ENCODE peak calls at places on chromosomes 3 and 15, in ten cellular contexts. Z is upper lobe of left lung, P is breast epithelium, T is HCT116, J is Peyer's patch, U is body of pancreas, L is IMR-90, B is prostate gland, N is stomach, S is tibial nerve. A is an unnamed sample.

GRCh38 chr3:57158813-57159678 is 6.1 kb downstream of the IL17RD start:
- DNase-seq in Z (no peak), P (no peak), T (peak; percentile 51), J (no peak), U (no peak), L (no peak), B (peak; percentile 22), N (no peak), S (no peak), A (no peak)

GRCh38 chr15:52183562-52184173 is 7.5 kb downstream of the GNB5 start:
- DNase-seq in Z (no peak), P (no peak), T (no peak), J (peak; percentile 56), U (peak; percentile 59), L (peak; percentile 39), B (no peak), N (peak; percentile 34), S (no peak), A (no peak)

GRCh38 chr15:88535100-88535499 is 11.4 kb downstream of the DET1 start:
- DNase-seq in Z (no peak), P (no peak), T (no peak), J (no peak), U (no peak), L (peak; percentile 41), B (no peak), N (no peak), S (no peak), A (no peak)

GRCh38 chr3:152113413-152113812 is 155.3 kb upstream of the MBNL1 start:
- DNase-seq in Z (no peak), P (no peak), T (no peak), J (no peak), U (no peak), L (peak; percentile 26), B (no peak), N (no peak), S (no peak), A (no peak)

GRCh38 chr3:140416686-140417085 is 261.2 kb upstream of the TRIM42 start:
- DNase-seq in Z (no peak), P (no peak), T (no peak), J (no peak), U (no peak), L (no peak), B (no peak), N (no peak), S (no peak), A (no peak)

GRCh38 chr3:134328147-134328591 is 46.1 kb downstream of the AMOTL2 start:
- DNase-seq in Z (no peak), P (no peak), T (peak; percentile 57), J (no peak), U (no peak), L (peak; percentile 93), B (no peak), N (no peak), S (no peak), A (no peak)

GRCh38 chr3:57682284-57682683 is 10.6 kb downstream of the DENND6A start:
- DNase-seq in Z (no peak), P (no peak), T (no peak), J (no peak), U (no peak), L (peak; percentile 53), B (no peak), N (no peak), S (no peak), A (no peak)

GRCh38 chr15:43008150-43008549 is 87.6 kb upstream of the TTBK2 start:
- DNase-seq in Z (peak; percentile 65), P (no peak), T (no peak), J (no peak), U (no peak), L (no peak), B (no peak), N (no peak), S (no peak), A (no peak)

GRCh38 chr3:52038227-52038626 is 18.1 kb downstream of the DUSP7 start:
- DNase-seq in Z (no peak), P (no peak), T (no peak), J (no peak), U (no peak), L (no peak), B (no peak), N (no peak), S (no peak), A (no peak)

GRCh38 chr15:83854314-83854713 is 200.4 kb downstream of the ADAMTSL3 start:
- DNase-seq in Z (no peak), P (no peak), T (peak; percentile 48), J (no peak), U (no peak), L (peak; percentile 37), B (no peak), N (no peak), S (no peak), A (no peak)

GRCh38 chr3:123583563-123583962 is 1.3 kb downstream of the HACD2 start:
- DNase-seq in Z (no peak), P (no peak), T (no peak), J (no peak), U (no peak), L (no peak), B (no peak), N (no peak), S (no peak), A (no peak)

GRCh38 chr15:91488452-91488851 is 365.1 kb upstream of the SLCO3A1 start:
- DNase-seq in Z (no peak), P (no peak), T (no peak), J (no peak), U (no peak), L (peak; percentile 13), B (no peak), N (no peak), S (no peak), A (no peak)

GRCh38 chr3:133833267-133833666 is 27.7 kb downstream of the SRPRB start:
- DNase-seq in Z (no peak), P (no peak), T (no peak), J (no peak), U (no peak), L (no peak), B (no peak), N (no peak), S (no peak), A (no peak)

GRCh38 chr3:141065841-141066592 is 14.9 kb downstream of the SPSB4 start:
- DNase-seq in Z (peak; percentile 80), P (no peak), T (no peak), J (no peak), U (no peak), L (no peak), B (no peak), N (no peak), S (no peak), A (no peak)

GRCh38 chr3:61181874-61182273 is 69.4 kb downstream of the FHIT start:
- DNase-seq in Z (no peak), P (no peak), T (peak; percentile 76), J (peak; percentile 63), U (peak; percentile 9), L (peak; percentile 27), B (no peak), N (no peak), S (no peak), A (no peak)

GRCh38 chr15:56964182-56964581 is 45.7 kb downstream of the TCF12 start:
- DNase-seq in Z (no peak), P (no peak), T (no peak), J (no peak), U (no peak), L (peak; percentile 42), B (no peak), N (no peak), S (no peak), A (no peak)

GRCh38 chr3:134406331-134407246 is 32.3 kb upstream of the AMOTL2 start:
- DNase-seq in Z (peak; percentile 87), P (no peak), T (no peak), J (peak; percentile 56), U (peak; percentile 63), L (no peak), B (no peak), N (peak; percentile 87), S (no peak), A (peak; percentile 71)

GRCh38 chr15:52567886-52568568 is 803 bp downstream of the ARPP19 start:
- DNase-seq in Z (no peak), P (peak; percentile 42), T (peak; percentile 8), J (peak; percentile 80), U (peak; percentile 62), L (peak; percentile 24), B (peak; percentile 23), N (peak; percentile 48), S (no peak), A (peak; percentile 31)

GRCh38 chr3:179181993-179182551 is 33.9 kb downstream of the PIK3CA start:
- DNase-seq in Z (no peak), P (no peak), T (no peak), J (no peak), U (no peak), L (peak; percentile 46), B (no peak), N (no peak), S (no peak), A (no peak)
- H3K4me1 ChIP-seq in Z (peaks cover 58% of the 10 kb centered on the region), P (no peaks in the 10 kb centered on the region), T (no peaks in the 10 kb centered on the region), J (no peaks in the 10 kb centered on the region), U (peaks cover 53% of the 10 kb centered on the region), L (peaks cover 8% of the 10 kb centered on the region), B (peaks cover 2% of the 10 kb centered on the region), N (peaks cover 57% of the 10 kb centered on the region), S (peaks cover 44% of the 10 kb centered on the region), A (peaks cover 79% of the 10 kb centered on the region)

DNA sequence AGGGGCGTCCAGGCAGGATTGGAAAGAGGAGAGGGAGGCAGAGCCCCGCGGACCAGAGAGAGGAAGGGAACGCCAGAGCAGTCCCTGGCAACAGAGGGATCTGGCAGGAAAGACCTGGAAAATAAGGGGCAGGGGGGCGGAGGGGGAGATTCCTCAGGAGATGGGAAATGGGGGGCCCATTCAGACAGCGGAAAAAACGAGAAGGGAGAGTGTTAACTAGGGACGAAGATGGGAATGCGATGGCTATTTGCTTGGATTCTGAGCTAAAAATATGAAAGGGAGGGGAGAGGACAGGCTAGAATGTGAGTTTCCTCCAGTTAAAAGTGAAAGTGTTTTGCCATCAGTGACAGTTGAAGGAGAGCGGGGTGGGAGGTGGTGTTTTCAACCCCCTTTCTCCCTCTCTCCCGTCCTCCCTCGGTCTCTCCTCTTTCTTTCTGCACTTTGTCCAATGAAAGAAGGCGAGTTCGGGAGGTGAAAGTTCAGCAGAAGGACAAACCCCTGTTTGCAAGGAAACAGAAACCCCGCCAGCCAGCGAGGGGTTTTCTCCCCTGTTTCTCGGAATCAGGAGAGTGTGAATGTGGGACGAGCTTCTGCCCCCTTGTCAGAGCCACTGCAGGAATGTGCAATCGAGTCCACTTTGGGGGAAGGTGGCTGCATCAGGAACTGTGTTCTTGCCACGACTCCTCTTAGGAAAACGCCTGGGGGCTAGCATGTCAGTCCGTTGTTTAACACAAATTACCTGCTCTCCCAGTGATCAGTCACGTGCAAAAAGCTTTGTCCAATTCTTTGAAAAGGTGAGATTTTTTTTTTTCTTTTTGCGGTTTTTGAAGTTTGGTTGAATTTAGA is 911 bp upstream of the FOXP1 start:
- DNase-seq in Z (no peak), P (peak; percentile 45), T (no peak), J (peak; percentile 66), U (peak; percentile 41), L (peak; percentile 61), B (peak; percentile 38), N (peak; percentile 31), S (peak; percentile 25), A (peak; percentile 40)
- TF ChIP-seq POLR2A in Z (peak; percentile 46), P (no peak), T (no peak), J (no peak), U (peak; percentile 44), L (peak; percentile 7), B (peak; percentile 28), N (no peak), S (peak; percentile 49), A (no peak)

GRCh38 chr3:190811775-190812480 is 50.6 kb downstream of the GMNC start:
- DNase-seq in Z (no peak), P (no peak), T (peak; percentile 67), J (no peak), U (peak; percentile 67), L (peak; percentile 60), B (no peak), N (no peak), S (no peak), A (no peak)
- H3K4me3 ChIP-seq in Z (no peak overlapping the region), P (peak overlapping the region; percentile 26), T (no peak overlapping the region), J (no peak overlapping the region), U (no peak overlapping the region), L (no peak overlapping the region), B (no peak overlapping the region), N (no peak overlapping the region), S (no peak overlapping the region), A (no peak overlapping the region)

GRCh38 chr3:129442486-129442885 is 2.5 kb downstream of the IFT122 start:
- DNase-seq in Z (no peak), P (no peak), T (no peak), J (no peak), U (no peak), L (no peak), B (no peak), N (no peak), S (no peak), A (no peak)
- H3K4me1 ChIP-seq in Z (peaks cover 58% of the 10 kb centered on the region), P (no peaks in the 10 kb centered on the region), T (peaks cover 9% of the 10 kb centered on the region), J (peaks cover 4% of the 10 kb centered on the region), U (peaks cover 79% of the 10 kb centered on the region), L (peaks cover 6% of the 10 kb centered on the region), B (peaks cover 8% of the 10 kb centered on the region), N (peaks cover 82% of the 10 kb centered on the region), S (peaks cover 41% of the 10 kb centered on the region), A (peaks cover 23% of the 10 kb centered on the region)

A was measured in heart left ventricle.